ENCODE peak calls at places on chromosome 15, in five cellular contexts. J, Z, I, D and W are unnamed samples.

GRCh38 chr15:56369234-56369633 is 4.0 kb downstream of the TEX9 start:
- DNase-seq in I (no peak), J (peak), Z (no peak), D (no peak), W (no peak)

GRCh38 chr15:70024521-70024920 is 73.2 kb downstream of the TLE3 start:
- DNase-seq in Z (no peak), J (no peak), I (no peak), D (no peak), W (no peak)

GRCh38 chr15:45186771-45187577 is 792 bp downstream of the SHF start:
- DNase-seq in D (no peak), I (no peak), J (no peak), Z (no peak), W (no peak)

GRCh38 chr15:25684521-25685215 is 178.5 kb downstream of the ATP10A start:
- DNase-seq in Z (peak), J (no peak), I (no peak), D (no peak), W (no peak)

GRCh38 chr15:52331490-52332240 is 36.1 kb upstream of the MYO5C start:
- DNase-seq in Z (peak), I (peak), D (peak), J (peak), W (peak)

GRCh38 chr15:88998980-88999713 is 86.0 kb upstream of the MFGE8 start:
- DNase-seq in D (no peak), J (no peak), Z (no peak), I (no peak), W (no peak)

GRCh38 chr15:33160581-33161165 is 33.8 kb downstream of the FMN1 start:
- DNase-seq in Z (no peak), I (no peak), D (no peak), J (no peak), W (no peak)

GRCh38 chr15:68672781-68673205 is 94.0 kb downstream of the CORO2B start:
- DNase-seq in J (no peak), Z (no peak), D (no peak), I (no peak), W (no peak)

GRCh38 chr15:57003418-57003817 is 85.0 kb downstream of the TCF12 start:
- DNase-seq in D (no peak), I (no peak), Z (no peak), J (peak), W (no peak)

GRCh38 chr15:36428102-36428845 is 151.2 kb upstream of the CDIN1 start:
- DNase-seq in D (no peak), J (peak), Z (peak), I (no peak), W (no peak)

GRCh38 chr15:69881760-69882159 is 216.0 kb downstream of the TLE3 start:
- DNase-seq in Z (no peak), I (peak), J (no peak), D (no peak), W (no peak)